ENCODE peak calls at places on chromosomes 12 and 14, in nine cellular contexts. T is pancreas; M is neural progenitor cell; G is left lung; V is vagina; X is A549; U is right lobe of liver; E is GM23338; D is CD8-positive, alpha-beta T cell. W is an unnamed sample. For H3K4me1, the result is how much of the 10 kb centered on the place peaks cover.

GRCh38 chr14:72906879-72907278 is 13.0 kb upstream of the DPF3 start:
- DNase-seq in U (no peak), T (no peak), G (no peak), E (no peak), V (no peak), X (no peak), D (no peak), M (no peak), W (no peak)

GRCh38 chr14:72830356-72830755 is 63.5 kb downstream of the DPF3 start:
- DNase-seq in E (no peak), X (no peak), G (no peak), V (no peak), D (no peak), U (no peak), T (no peak), M (no peak), W (no peak)

GRCh38 chr12:28998662-28999120 is 150.4 kb upstream of the FAR2 start:
- DNase-seq in M (peak), T (no peak), E (peak), V (no peak), D (no peak), U (no peak), X (peak), G (peak), W (no peak)

GRCh38 chr12:118237053-118237665 is 101.2 kb downstream of the PEBP1 start:
- DNase-seq in X (no peak), E (no peak), V (no peak), G (no peak), D (no peak), T (no peak), M (no peak), U (no peak), W (no peak)

GRCh38 chr12:108947097-108947496 is 67.2 kb downstream of the DAO start:
- DNase-seq in V (no peak), G (no peak), E (no peak), X (no peak), T (no peak), M (no peak), D (no peak), U (no peak), W (no peak)

GRCh38 chr12:100186071-100186470 is 14.5 kb upstream of the ACTR6 start:
- DNase-seq in X (no peak), U (no peak), D (no peak), V (no peak), T (no peak), E (no peak), G (no peak), M (no peak), W (no peak)

GRCh38 chr14:69600304-69600891 is 11.0 kb upstream of the SUSD6 start:
- DNase-seq in T (no peak), V (no peak), X (no peak), G (no peak), U (no peak), D (no peak), E (no peak), M (no peak), W (no peak)

GRCh38 chr14:68625366-68626090 is 167.3 kb downstream of the ZFP36L1 start:
- DNase-seq in U (no peak), T (no peak), X (no peak), V (peak), G (no peak), E (no peak), M (no peak), D (no peak), W (no peak)

GRCh38 chr14:68284834-68285233 is 465.3 kb downstream of the RAD51B start:
- DNase-seq in V (no peak), E (no peak), G (no peak), X (no peak), D (no peak), T (no peak), U (no peak), M (no peak), W (no peak)

GRCh38 chr12:51955702-51956101 is 4.2 kb downstream of the ACVR1B start:
- DNase-seq in V (no peak), T (no peak), M (no peak), E (no peak), D (no peak), U (no peak), G (no peak), X (no peak), W (no peak)

GRCh38 chr12:128817115-128818015 is 6.4 kb downstream of the SLC15A4 start:
- DNase-seq in M (no peak), G (no peak), X (no peak), T (peak), V (no peak), D (no peak), E (no peak), U (peak), W (peak)

GRCh38 chr12:16349132-16349463 is 1.7 kb downstream of the MGST1 start:
- DNase-seq in E (peak), G (no peak), T (peak), D (no peak), V (no peak), X (peak), U (peak), M (peak), W (peak)

GRCh38 chr12:30862486-30862885 is 64.1 kb upstream of the TSPAN11 start:
- DNase-seq in V (peak), E (no peak), M (no peak), X (no peak), U (peak), D (no peak), G (no peak), T (no peak), W (peak)

GRCh38 chr14:104246401-104247335 is 108.3 kb downstream of the KIF26A start:
- DNase-seq in U (peak), V (no peak), M (no peak), D (no peak), T (no peak), X (no peak), E (no peak), G (peak), W (no peak)

GRCh38 chr14:75793806-75794205 is 132.8 kb downstream of the TTLL5 start:
- DNase-seq in U (no peak), G (no peak), X (peak), M (no peak), T (no peak), V (no peak), D (no peak), E (peak), W (no peak)

GRCh38 chr12:102417055-102417454 is 63.3 kb downstream of the IGF1 start:
- DNase-seq in T (no peak), D (no peak), X (peak), M (no peak), U (no peak), E (no peak), V (no peak), G (no peak), W (no peak)

GRCh38 chr14:37232907-37233481 is 35.3 kb downstream of the MIPOL1 start:
- DNase-seq in U (no peak), E (peak), V (no peak), M (peak), G (no peak), X (peak), T (no peak), D (no peak), W (no peak)

GRCh38 chr14:49634547-49635334 is at the start of gene DNAAF2:
- DNase-seq in D (peak), G (peak), T (peak), M (peak), U (peak), X (peak), E (peak), V (no peak), W (peak)

GRCh38 chr14:49220492-49220891 is 365.7 kb downstream of the RPS29 start:
- DNase-seq in M (peak), T (no peak), D (no peak), E (no peak), G (no peak), X (no peak), V (no peak), U (no peak), W (no peak)

GRCh38 chr12:127619869-127620769 is 646.9 kb upstream of the TMEM132C start:
- DNase-seq in G (no peak), V (no peak), X (no peak), E (peak), D (no peak), T (no peak), U (no peak), M (peak), W (no peak)

GRCh38 chr14:48243900-48244299 is 568.5 kb upstream of the MDGA2 start:
- DNase-seq in G (no peak), V (no peak), X (no peak), E (no peak), T (no peak), M (no peak), U (no peak), D (no peak), W (no peak)

GRCh38 chr12:92444763-92445162 is 258.0 kb upstream of the PLEKHG7 start:
- DNase-seq in G (no peak), D (no peak), T (peak), E (no peak), U (no peak), M (no peak), V (no peak), X (no peak), W (no peak)

GRCh38 chr14:20435454-20436362 is at the start of gene KLHL33:
- DNase-seq in G (no peak), M (no peak), V (no peak), D (no peak), U (no peak), X (no peak), T (no peak), E (peak), W (no peak)

GRCh38 chr12:52243264-52243773 is 10.3 kb downstream of the KRT7 start:
- DNase-seq in M (no peak), U (no peak), D (no peak), G (no peak), X (peak), E (no peak), V (no peak), T (no peak), W (no peak)

GRCh38 chr14:91732859-91733477 is 1.1 kb upstream of the CATSPERB start:
- DNase-seq in T (no peak), G (no peak), X (peak), D (no peak), U (no peak), M (no peak), E (no peak), V (no peak), W (no peak)

GRCh38 chr12:95312656-95313055 is 95.0 kb downstream of the VEZT start:
- DNase-seq in U (no peak), V (no peak), E (no peak), M (no peak), X (no peak), G (no peak), T (no peak), D (no peak), W (no peak)

GRCh38 chr12:121279507-121279915 is 17.0 kb downstream of the CAMKK2 start:
- DNase-seq in M (no peak), T (no peak), G (no peak), D (no peak), U (no peak), E (no peak), X (no peak), V (no peak), W (peak)

GRCh38 chr14:22900088-22900799 is 17.2 kb downstream of the REM2 start:
- DNase-seq in U (no peak), X (peak), T (no peak), G (no peak), E (peak), M (peak), V (no peak), D (peak), W (no peak)

GRCh38 chr14:103746706-103747105 is 31.1 kb downstream of the ZFYVE21 start:
- DNase-seq in G (no peak), U (no peak), T (no peak), X (no peak), D (no peak), V (no peak), M (no peak), E (no peak), W (no peak)

GRCh38 chr14:61417141-61417540 is 95.8 kb downstream of the PRKCH start:
- DNase-seq in T (no peak), X (no peak), D (no peak), U (no peak), G (no peak), V (no peak), M (no peak), E (no peak), W (no peak)

GRCh38 chr12:101959607-101960006 is 82.2 kb downstream of the DRAM1 start:
- DNase-seq in V (no peak), X (no peak), U (no peak), G (no peak), E (no peak), M (no peak), T (no peak), D (no peak), W (no peak)

GRCh38 chr12:65955418-65955817 is 131.1 kb downstream of the HMGA2 start:
- DNase-seq in T (no peak), E (no peak), G (no peak), U (no peak), D (no peak), M (no peak), X (no peak), V (no peak), W (no peak)

GRCh38 chr12:65960820-65961691 is 136.8 kb downstream of the HMGA2 start:
- DNase-seq in V (no peak), D (no peak), X (no peak), M (no peak), T (no peak), U (no peak), G (no peak), E (no peak), W (no peak)

GRCh38 chr12:65956056-65956738 is 131.9 kb downstream of the HMGA2 start:
- DNase-seq in V (no peak), T (no peak), X (no peak), M (no peak), U (no peak), D (no peak), G (no peak), E (no peak), W (no peak)

GRCh38 chr12:65959452-65959851 is 135.2 kb downstream of the HMGA2 start:
- DNase-seq in T (no peak), X (no peak), U (no peak), D (no peak), E (no peak), V (no peak), M (no peak), G (no peak), W (no peak)

DNA sequence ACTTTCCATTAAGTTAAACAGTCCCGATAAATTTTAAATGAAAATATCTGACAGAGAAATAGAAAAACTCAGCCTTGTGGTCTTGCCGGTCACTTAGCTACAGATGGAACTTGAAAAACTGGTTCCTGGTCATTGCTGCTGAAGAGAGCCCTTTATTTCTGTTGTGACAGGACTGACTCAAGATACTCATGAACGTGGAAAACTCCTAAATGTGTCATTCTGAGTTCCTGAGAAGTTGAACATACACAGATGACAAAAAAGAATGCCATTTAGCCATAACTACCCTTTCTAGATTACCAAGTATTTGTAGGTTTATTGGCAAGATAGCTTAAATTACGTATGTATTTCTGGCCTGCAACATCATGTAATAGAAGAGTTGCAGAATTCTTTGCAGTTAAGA is 134.2 kb downstream of the HMGA2 start:
- DNase-seq in G (no peak), U (no peak), M (no peak), X (no peak), T (no peak), V (no peak), D (no peak), E (peak), W (no peak)
- TF ChIP-seq CTCF in G (no peak), U (no peak), M (no peak), X (no peak), T (no peak), V (no peak), D (no peak), E (no peak), W (no peak)

GRCh38 chr12:93727911-93728310 is 50.7 kb downstream of the CRADD start:
- DNase-seq in X (no peak), U (no peak), T (no peak), E (no peak), V (no peak), G (no peak), D (no peak), M (no peak), W (no peak)
- H3K27ac ChIP-seq in X (no peak), U (peak), T (no peak), E (no peak), V (peak), G (no peak), D (no peak), M (no peak), W (peak)

GRCh38 chr14:53695692-53696091 is 260.9 kb downstream of the BMP4 start:
- DNase-seq in D (no peak), M (no peak), X (no peak), G (no peak), E (no peak), V (no peak), U (no peak), T (no peak), W (no peak)
- H3K4me1 ChIP-seq in D (under half), M (under half), X (under half), G (under half), E (under half), V (under half), U (under half), T (under half), W (under half)

GRCh38 chr12:113647048-113647447 is 175.4 kb upstream of the LHX5 start:
- DNase-seq in T (no peak), E (peak), M (peak), D (no peak), V (no peak), U (no peak), X (peak), G (no peak), W (no peak)
- TF ChIP-seq CTCF in T (no peak), E (peak), M (peak), D (no peak), V (no peak), U (no peak), X (peak), G (no peak), W (no peak)